ENCODE peak calls at places on chromosomes 16 and 17, in four cellular contexts. U is HCEC 1CT, I is AG10803, Q is cardiac septum. W is an unnamed sample.

GRCh38 chr17:61414141-61414935 is 14.7 kb downstream of the TBX2 start:
- DNase-seq in U (no peak), I (no peak), Q (no peak), W (no peak)

GRCh38 chr17:66495035-66495434 is 192.6 kb downstream of the PRKCA start:
- DNase-seq in U (no peak), I (no peak), Q (no peak), W (no peak)

GRCh38 chr17:78735832-78736525 is 46.1 kb downstream of the CYTH1 start:
- DNase-seq in U (no peak), I (no peak), Q (no peak), W (no peak)

GRCh38 chr17:53687324-53687723 is 135.4 kb upstream of the KIF2B start:
- DNase-seq in U (no peak), I (no peak), Q (no peak), W (no peak)

GRCh38 chr16:89026121-89026612 is 49.2 kb upstream of the CBFA2T3 start:
- DNase-seq in U (no peak), I (no peak), Q (no peak), W (no peak)

GRCh38 chr16:12067714-12068401 is 91.3 kb downstream of the SNX29 start:
- DNase-seq in U (peak), I (peak), Q (no peak), W (no peak)

GRCh38 chr16:21554795-21555585 is 44.4 kb upstream of the METTL9 start:
- DNase-seq in U (peak), I (peak), Q (peak), W (peak)

GRCh38 chr16:79653337-79654000 is 52.9 kb upstream of the MAF start:
- DNase-seq in U (no peak), I (no peak), Q (no peak), W (no peak)

GRCh38 chr17:49565948-49566491 is 9.7 kb upstream of the NXPH3 start:
- DNase-seq in U (no peak), I (no peak), Q (peak), W (peak)

GRCh38 chr16:86865866-86866675 is 287.7 kb downstream of the FOXL1 start:
- DNase-seq in U (no peak), I (peak), Q (peak), W (peak)

GRCh38 chr16:4244881-4245280 is 3.0 kb upstream of the SRL start:
- DNase-seq in U (no peak), I (no peak), Q (no peak), W (no peak)

GRCh38 chr16:47731252-47731651 is 270.1 kb downstream of the PHKB start:
- DNase-seq in U (peak), I (peak), Q (no peak), W (no peak)

GRCh38 chr17:57276621-57277020 is 20.3 kb downstream of the MSI2 start:
- DNase-seq in U (no peak), I (no peak), Q (no peak), W (no peak)

GRCh38 chr17:10171057-10171456 is 27.3 kb downstream of the GAS7 start:
- DNase-seq in U (no peak), I (peak), Q (no peak), W (no peak)